ENCODE peak calls at places on chromosome 7, in ten cellular contexts. One of them, this sample, is unnamed.

GRCh38 chr7:41252551-41252950 is 450.3 kb downstream of the INHBA start:
- DNase-seq in IMR-90: no peak
- DNase-seq in cardiac muscle cell: no peak
- DNase-seq in transverse colon: no peak
- DNase-seq in CD8-positive, alpha-beta T cell: no peak
- DNase-seq in heart right ventricle: no peak
- DNase-seq in lung: no peak
- DNase-seq in thoracic aorta: no peak
- DNase-seq in body of pancreas: no peak
- DNase-seq in lower lobe of right lung: no peak
- DNase-seq in this sample: no peak

GRCh38 chr7:150946826-150947750 is 31.0 kb downstream of the KCNH2 start:
- DNase-seq in transverse colon: no peak
- DNase-seq in body of pancreas: no peak
- DNase-seq in lung: no peak
- DNase-seq in CD8-positive, alpha-beta T cell: no peak
- DNase-seq in heart right ventricle: peak; percentile 3
- DNase-seq in lower lobe of right lung: peak; percentile 43
- DNase-seq in thoracic aorta: no peak
- DNase-seq in IMR-90: no peak
- DNase-seq in cardiac muscle cell: no peak
- DNase-seq in this sample: no peak

GRCh38 chr7:91041901-91042457 is 222.3 kb upstream of the FZD1 start:
- DNase-seq in lower lobe of right lung: no peak
- DNase-seq in body of pancreas: no peak
- DNase-seq in cardiac muscle cell: no peak
- DNase-seq in lung: no peak
- DNase-seq in thoracic aorta: no peak
- DNase-seq in CD8-positive, alpha-beta T cell: no peak
- DNase-seq in heart right ventricle: no peak
- DNase-seq in IMR-90: no peak
- DNase-seq in transverse colon: no peak
- DNase-seq in this sample: no peak

GRCh38 chr7:28332031-28332430 is 80.3 kb upstream of the CREB5 start:
- DNase-seq in heart right ventricle: no peak
- DNase-seq in cardiac muscle cell: no peak
- DNase-seq in lung: no peak
- DNase-seq in lower lobe of right lung: no peak
- DNase-seq in CD8-positive, alpha-beta T cell: no peak
- DNase-seq in transverse colon: no peak
- DNase-seq in thoracic aorta: no peak
- DNase-seq in IMR-90: no peak
- DNase-seq in body of pancreas: no peak
- DNase-seq in this sample: no peak

GRCh38 chr7:67771840-67772605 is 775.4 kb downstream of the TYW1 start:
- DNase-seq in lower lobe of right lung: no peak
- DNase-seq in lung: no peak
- DNase-seq in heart right ventricle: no peak
- DNase-seq in IMR-90: no peak
- DNase-seq in thoracic aorta: no peak
- DNase-seq in transverse colon: no peak
- DNase-seq in cardiac muscle cell: no peak
- DNase-seq in CD8-positive, alpha-beta T cell: no peak
- DNase-seq in body of pancreas: no peak
- DNase-seq in this sample: no peak

GRCh38 chr7:147279951-147280350 is 1163.3 kb downstream of the CNTNAP2 start:
- DNase-seq in IMR-90: no peak
- DNase-seq in cardiac muscle cell: no peak
- DNase-seq in CD8-positive, alpha-beta T cell: no peak
- DNase-seq in thoracic aorta: no peak
- DNase-seq in body of pancreas: no peak
- DNase-seq in heart right ventricle: no peak
- DNase-seq in transverse colon: no peak
- DNase-seq in lung: no peak
- DNase-seq in lower lobe of right lung: no peak
- DNase-seq in this sample: no peak

GRCh38 chr7:14806886-14807285 is 95.7 kb downstream of the DGKB start:
- DNase-seq in thoracic aorta: no peak
- DNase-seq in heart right ventricle: no peak
- DNase-seq in transverse colon: no peak
- DNase-seq in CD8-positive, alpha-beta T cell: no peak
- DNase-seq in lung: no peak
- DNase-seq in body of pancreas: no peak
- DNase-seq in IMR-90: peak; percentile 3
- DNase-seq in lower lobe of right lung: no peak
- DNase-seq in cardiac muscle cell: peak; percentile 12
- DNase-seq in this sample: no peak

GRCh38 chr7:100158229-100159098 is at the start of gene TRAPPC14:
- DNase-seq in CD8-positive, alpha-beta T cell: peak; percentile 90
- DNase-seq in transverse colon: peak; percentile 95
- DNase-seq in body of pancreas: peak; percentile 89
- DNase-seq in heart right ventricle: peak; percentile 94
- DNase-seq in lung: peak; percentile 94
- DNase-seq in thoracic aorta: no peak
- DNase-seq in IMR-90: peak; percentile 70
- DNase-seq in lower lobe of right lung: peak; percentile 98
- DNase-seq in cardiac muscle cell: peak; percentile 94
- DNase-seq in this sample: peak; percentile 81

GRCh38 chr7:23615331-23615730 is 18.1 kb downstream of the CCDC126 start:
- DNase-seq in cardiac muscle cell: peak; percentile 56
- DNase-seq in IMR-90: peak; percentile 34
- DNase-seq in transverse colon: no peak
- DNase-seq in body of pancreas: no peak
- DNase-seq in lower lobe of right lung: no peak
- DNase-seq in CD8-positive, alpha-beta T cell: no peak
- DNase-seq in lung: no peak
- DNase-seq in heart right ventricle: no peak
- DNase-seq in thoracic aorta: no peak
- DNase-seq in this sample: no peak

DNA sequence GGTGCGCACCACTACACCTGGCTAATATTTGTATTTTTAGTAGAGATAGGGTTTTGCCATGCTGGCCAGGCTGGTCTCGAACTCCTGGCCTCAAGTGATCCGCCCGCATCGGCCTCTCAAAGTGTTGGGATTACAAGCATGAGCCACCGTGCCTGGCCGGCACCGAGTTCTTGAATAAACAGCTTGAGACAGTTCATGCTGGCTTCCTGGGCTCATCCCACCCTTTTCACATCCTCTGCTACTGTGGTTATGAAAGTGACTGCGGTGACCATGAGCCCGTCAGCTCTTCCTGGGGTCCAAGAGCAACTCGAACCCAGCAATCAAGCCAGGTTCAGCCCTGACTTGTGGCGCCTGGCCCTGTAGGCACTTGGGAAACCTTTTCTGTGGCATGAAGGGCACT is 38.7 kb downstream of the HIP1 start:
- DNase-seq in CD8-positive, alpha-beta T cell: no peak
- DNase-seq in body of pancreas: no peak
- DNase-seq in heart right ventricle: no peak
- DNase-seq in thoracic aorta: no peak
- DNase-seq in lower lobe of right lung: no peak
- DNase-seq in transverse colon: no peak
- DNase-seq in cardiac muscle cell: no peak
- DNase-seq in IMR-90: no peak
- DNase-seq in lung: no peak
- DNase-seq in this sample: no peak
- H3K27ac ChIP-seq in CD8-positive, alpha-beta T cell: no peak overlapping the region
- H3K27ac ChIP-seq in body of pancreas: no peak overlapping the region
- H3K27ac ChIP-seq in heart right ventricle: no peak overlapping the region
- H3K27ac ChIP-seq in thoracic aorta: peak overlapping the region; percentile 29
- H3K27ac ChIP-seq in lower lobe of right lung: no peak overlapping the region
- H3K27ac ChIP-seq in transverse colon: no peak overlapping the region
- H3K27ac ChIP-seq in cardiac muscle cell: no peak overlapping the region
- H3K27ac ChIP-seq in IMR-90: no peak overlapping the region
- H3K27ac ChIP-seq in lung: no peak overlapping the region
- H3K27ac ChIP-seq in this sample: no peak overlapping the region

GRCh38 chr7:140212100-140212881 is 35.5 kb upstream of the KDM7A start:
- DNase-seq in lung: no peak
- DNase-seq in heart right ventricle: no peak
- DNase-seq in transverse colon: peak; percentile 84
- DNase-seq in thoracic aorta: no peak
- DNase-seq in cardiac muscle cell: no peak
- DNase-seq in CD8-positive, alpha-beta T cell: no peak
- DNase-seq in lower lobe of right lung: no peak
- DNase-seq in IMR-90: peak; percentile 32
- DNase-seq in body of pancreas: no peak
- DNase-seq in this sample: no peak

GRCh38 chr7:140213684-140214074 is 36.9 kb upstream of the KDM7A start:
- DNase-seq in cardiac muscle cell: peak; percentile 48
- DNase-seq in heart right ventricle: no peak
- DNase-seq in IMR-90: no peak
- DNase-seq in body of pancreas: no peak
- DNase-seq in CD8-positive, alpha-beta T cell: no peak
- DNase-seq in transverse colon: no peak
- DNase-seq in lung: no peak
- DNase-seq in thoracic aorta: no peak
- DNase-seq in lower lobe of right lung: no peak
- DNase-seq in this sample: no peak

GRCh38 chr7:140209866-140210609 is 33.3 kb upstream of the KDM7A start:
- DNase-seq in lung: peak; percentile 33
- DNase-seq in CD8-positive, alpha-beta T cell: no peak
- DNase-seq in thoracic aorta: no peak
- DNase-seq in IMR-90: no peak
- DNase-seq in lower lobe of right lung: peak; percentile 61
- DNase-seq in cardiac muscle cell: no peak
- DNase-seq in heart right ventricle: no peak
- DNase-seq in body of pancreas: no peak
- DNase-seq in transverse colon: peak; percentile 69
- DNase-seq in this sample: no peak

GRCh38 chr7:140214075-140214684 is 37.4 kb upstream of the KDM7A start:
- DNase-seq in body of pancreas: peak; percentile 88
- DNase-seq in lung: peak; percentile 50
- DNase-seq in cardiac muscle cell: peak; percentile 77
- DNase-seq in CD8-positive, alpha-beta T cell: no peak
- DNase-seq in lower lobe of right lung: peak; percentile 55
- DNase-seq in thoracic aorta: no peak
- DNase-seq in heart right ventricle: no peak
- DNase-seq in transverse colon: peak; percentile 87
- DNase-seq in IMR-90: peak; percentile 7
- DNase-seq in this sample: no peak

DNA sequence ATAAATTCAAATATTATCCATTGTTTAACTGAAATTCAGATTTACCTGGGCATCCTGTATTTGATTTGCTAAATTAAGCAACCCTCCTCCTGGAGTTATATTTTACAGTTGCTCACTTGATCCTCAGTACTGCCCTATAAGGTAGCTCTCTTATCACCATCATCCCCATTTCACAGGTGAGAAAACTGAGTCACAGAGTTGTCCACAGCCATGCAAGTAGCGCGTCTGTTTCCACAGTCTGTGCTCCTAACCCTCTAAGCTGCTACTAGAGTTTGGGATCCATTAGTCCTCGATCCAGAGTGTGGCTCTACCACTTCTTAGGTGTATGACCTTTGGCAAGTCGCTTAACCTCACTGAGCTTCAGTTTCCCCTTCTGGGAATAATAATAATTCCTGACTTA is 34.9 kb upstream of the KDM7A start:
- DNase-seq in thoracic aorta: no peak
- DNase-seq in CD8-positive, alpha-beta T cell: no peak
- DNase-seq in cardiac muscle cell: no peak
- DNase-seq in transverse colon: no peak
- DNase-seq in lower lobe of right lung: no peak
- DNase-seq in IMR-90: no peak
- DNase-seq in heart right ventricle: no peak
- DNase-seq in lung: no peak
- DNase-seq in body of pancreas: no peak
- DNase-seq in this sample: no peak
- H3K4me1 ChIP-seq in thoracic aorta: no peaks in the 10 kb centered on the region
- H3K4me1 ChIP-seq in CD8-positive, alpha-beta T cell: peaks cover 7% of the 10 kb centered on the region
- H3K4me1 ChIP-seq in cardiac muscle cell: no peaks in the 10 kb centered on the region
- H3K4me1 ChIP-seq in transverse colon: peaks cover 25% of the 10 kb centered on the region
- H3K4me1 ChIP-seq in lower lobe of right lung: peaks cover 24% of the 10 kb centered on the region
- H3K4me1 ChIP-seq in IMR-90: no peaks in the 10 kb centered on the region
- H3K4me1 ChIP-seq in heart right ventricle: no peaks in the 10 kb centered on the region
- H3K4me1 ChIP-seq in lung: no peaks in the 10 kb centered on the region
- H3K4me1 ChIP-seq in body of pancreas: peaks cover 18% of the 10 kb centered on the region
- H3K4me1 ChIP-seq in this sample: peaks cover 13% of the 10 kb centered on the region

GRCh38 chr7:30863694-30864011 is 48.0 kb upstream of the AQP1 start:
- DNase-seq in body of pancreas: no peak
- DNase-seq in heart right ventricle: peak; percentile 28
- DNase-seq in CD8-positive, alpha-beta T cell: no peak
- DNase-seq in lower lobe of right lung: no peak
- DNase-seq in IMR-90: peak; percentile 52
- DNase-seq in cardiac muscle cell: peak; percentile 55
- DNase-seq in transverse colon: no peak
- DNase-seq in lung: no peak
- DNase-seq in thoracic aorta: no peak
- DNase-seq in this sample: no peak
- H3K27ac ChIP-seq in body of pancreas: no peak overlapping the region
- H3K27ac ChIP-seq in heart right ventricle: peak overlapping the region; percentile 45
- H3K27ac ChIP-seq in CD8-positive, alpha-beta T cell: no peak overlapping the region
- H3K27ac ChIP-seq in lower lobe of right lung: no peak overlapping the region
- H3K27ac ChIP-seq in IMR-90: peak overlapping the region; percentile 43
- H3K27ac ChIP-seq in cardiac muscle cell: no peak overlapping the region
- H3K27ac ChIP-seq in transverse colon: no peak overlapping the region
- H3K27ac ChIP-seq in lung: no peak overlapping the region
- H3K27ac ChIP-seq in thoracic aorta: peak overlapping the region; percentile 71
- H3K27ac ChIP-seq in this sample: no peak overlapping the region

DNA sequence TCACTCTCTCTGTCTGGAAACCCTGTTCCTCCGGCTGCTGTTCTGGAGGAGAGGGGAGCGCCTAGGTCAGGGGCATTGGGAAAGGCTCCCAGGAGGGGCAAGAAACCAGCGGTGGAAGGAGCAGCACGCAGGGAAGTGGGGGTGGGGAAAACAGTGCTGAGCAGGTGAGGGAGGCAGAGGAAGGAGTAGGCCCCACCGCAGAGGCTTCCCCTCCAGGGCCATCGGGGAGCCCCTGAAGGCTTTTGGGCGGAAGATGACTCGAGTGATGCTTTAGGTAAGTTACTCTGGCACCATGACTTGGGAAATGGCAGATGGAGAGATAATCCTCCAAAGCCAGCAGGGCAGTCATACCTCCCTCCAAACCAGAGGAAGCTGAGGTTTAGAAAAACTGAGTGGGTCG is 106.5 kb upstream of the ANLN start:
- DNase-seq in IMR-90: no peak
- DNase-seq in thoracic aorta: no peak
- DNase-seq in transverse colon: no peak
- DNase-seq in body of pancreas: no peak
- DNase-seq in heart right ventricle: no peak
- DNase-seq in cardiac muscle cell: no peak
- DNase-seq in CD8-positive, alpha-beta T cell: no peak
- DNase-seq in lower lobe of right lung: no peak
- DNase-seq in lung: no peak
- DNase-seq in this sample: no peak
- H3K4me1 ChIP-seq in IMR-90: peaks cover 35% of the 10 kb centered on the region
- H3K4me1 ChIP-seq in thoracic aorta: peaks cover 16% of the 10 kb centered on the region
- H3K4me1 ChIP-seq in transverse colon: peaks cover 43% of the 10 kb centered on the region
- H3K4me1 ChIP-seq in body of pancreas: peaks cover 68% of the 10 kb centered on the region
- H3K4me1 ChIP-seq in heart right ventricle: peaks cover 2% of the 10 kb centered on the region
- H3K4me1 ChIP-seq in cardiac muscle cell: peaks cover 15% of the 10 kb centered on the region
- H3K4me1 ChIP-seq in CD8-positive, alpha-beta T cell: peaks cover 54% of the 10 kb centered on the region
- H3K4me1 ChIP-seq in lower lobe of right lung: peaks cover 52% of the 10 kb centered on the region
- H3K4me1 ChIP-seq in lung: no peaks in the 10 kb centered on the region
- H3K4me1 ChIP-seq in this sample: peaks cover 55% of the 10 kb centered on the region

GRCh38 chr7:131235489-131236317 is 92.0 kb upstream of the MKLN1 start:
- DNase-seq in body of pancreas: no peak
- DNase-seq in lower lobe of right lung: no peak
- DNase-seq in transverse colon: peak; percentile 19
- DNase-seq in CD8-positive, alpha-beta T cell: peak; percentile 60
- DNase-seq in cardiac muscle cell: peak; percentile 98
- DNase-seq in heart right ventricle: peak; percentile 59
- DNase-seq in lung: peak; percentile 31
- DNase-seq in thoracic aorta: peak; percentile 41
- DNase-seq in IMR-90: peak; percentile 100
- DNase-seq in this sample: peak; percentile 66
- H3K27ac ChIP-seq in body of pancreas: no peak overlapping the region
- H3K27ac ChIP-seq in lower lobe of right lung: peak overlapping the region; percentile 20
- H3K27ac ChIP-seq in transverse colon: no peak overlapping the region
- H3K27ac ChIP-seq in CD8-positive, alpha-beta T cell: peak overlapping the region; percentile 26
- H3K27ac ChIP-seq in cardiac muscle cell: no peak overlapping the region
- H3K27ac ChIP-seq in heart right ventricle: peak overlapping the region; percentile 66
- H3K27ac ChIP-seq in lung: peak overlapping the region; percentile 3
- H3K27ac ChIP-seq in thoracic aorta: no peak overlapping the region
- H3K27ac ChIP-seq in IMR-90: peak overlapping the region; percentile 68
- H3K27ac ChIP-seq in this sample: peak overlapping the region; percentile 67

GRCh38 chr7:2205036-2205780 is 27.5 kb downstream of the MAD1L1 start:
- DNase-seq in cardiac muscle cell: no peak
- DNase-seq in heart right ventricle: no peak
- DNase-seq in body of pancreas: no peak
- DNase-seq in lung: no peak
- DNase-seq in transverse colon: no peak
- DNase-seq in lower lobe of right lung: no peak
- DNase-seq in CD8-positive, alpha-beta T cell: no peak
- DNase-seq in IMR-90: peak; percentile 11
- DNase-seq in thoracic aorta: no peak
- DNase-seq in this sample: no peak
- H3K4me1 ChIP-seq in cardiac muscle cell: peaks cover 61% of the 10 kb centered on the region
- H3K4me1 ChIP-seq in heart right ventricle: peaks cover 3% of the 10 kb centered on the region
- H3K4me1 ChIP-seq in body of pancreas: no peaks in the 10 kb centered on the region
- H3K4me1 ChIP-seq in lung: no peaks in the 10 kb centered on the region
- H3K4me1 ChIP-seq in transverse colon: peaks cover 4% of the 10 kb centered on the region
- H3K4me1 ChIP-seq in lower lobe of right lung: no peaks in the 10 kb centered on the region
- H3K4me1 ChIP-seq in CD8-positive, alpha-beta T cell: no peaks in the 10 kb centered on the region
- H3K4me1 ChIP-seq in IMR-90: peaks cover 16% of the 10 kb centered on the region
- H3K4me1 ChIP-seq in thoracic aorta: peaks cover 8% of the 10 kb centered on the region
- H3K4me1 ChIP-seq in this sample: no peaks in the 10 kb centered on the region

This sample was measured in effector memory CD4-positive, alpha-beta T cell.